ENCODE peak calls at places on chromosomes 2 and 18, in four cellular contexts. One of them, this sample, is unnamed.

GRCh38 chr2:218896501-218897393 is 16.1 kb downstream of the WNT10A start:
- DNase-seq in bronchial epithelial cell: peak
- DNase-seq in upper lobe of left lung: no peak
- DNase-seq in hepatocyte: peak
- DNase-seq in this sample: no peak

GRCh38 chr2:196696423-196697073 is 57.0 kb downstream of the CCDC150 start:
- DNase-seq in bronchial epithelial cell: peak
- DNase-seq in upper lobe of left lung: no peak
- DNase-seq in hepatocyte: peak
- DNase-seq in this sample: no peak

GRCh38 chr2:31263636-31264190 is 29.8 kb downstream of the EHD3 start:
- DNase-seq in bronchial epithelial cell: no peak
- DNase-seq in upper lobe of left lung: no peak
- DNase-seq in hepatocyte: no peak
- DNase-seq in this sample: no peak

GRCh38 chr18:77478619-77479018 is 229.0 kb downstream of the GALR1 start:
- DNase-seq in bronchial epithelial cell: no peak
- DNase-seq in upper lobe of left lung: peak
- DNase-seq in hepatocyte: no peak
- DNase-seq in this sample: no peak

GRCh38 chr2:96112501-96113366 is 3.6 kb downstream of the ADRA2B start:
- DNase-seq in bronchial epithelial cell: no peak
- DNase-seq in upper lobe of left lung: no peak
- DNase-seq in hepatocyte: no peak
- DNase-seq in this sample: no peak

GRCh38 chr2:96524482-96525210 is 11.9 kb upstream of the ARID5A start:
- DNase-seq in bronchial epithelial cell: no peak
- DNase-seq in upper lobe of left lung: no peak
- DNase-seq in hepatocyte: no peak
- DNase-seq in this sample: no peak

GRCh38 chr2:18445412-18446320 is 114.8 kb downstream of the RDH14 start:
- DNase-seq in bronchial epithelial cell: no peak
- DNase-seq in upper lobe of left lung: no peak
- DNase-seq in hepatocyte: no peak
- DNase-seq in this sample: no peak

GRCh38 chr2:16466133-16466820 is 199.4 kb downstream of the CYRIA start:
- DNase-seq in bronchial epithelial cell: no peak
- DNase-seq in upper lobe of left lung: no peak
- DNase-seq in hepatocyte: no peak
- DNase-seq in this sample: no peak

GRCh38 chr18:76336241-76336640 is 158.8 kb downstream of the ZNF516 start:
- DNase-seq in bronchial epithelial cell: no peak
- DNase-seq in upper lobe of left lung: no peak
- DNase-seq in hepatocyte: no peak
- DNase-seq in this sample: no peak

GRCh38 chr18:8617907-8618306 is 8.7 kb downstream of the RAB12 start:
- DNase-seq in bronchial epithelial cell: no peak
- DNase-seq in upper lobe of left lung: no peak
- DNase-seq in hepatocyte: no peak
- DNase-seq in this sample: no peak

GRCh38 chr2:222257645-222258044 is 41.2 kb downstream of the PAX3 start:
- DNase-seq in bronchial epithelial cell: no peak
- DNase-seq in upper lobe of left lung: no peak
- DNase-seq in hepatocyte: no peak
- DNase-seq in this sample: no peak

GRCh38 chr18:812673-813404 is 797 bp upstream of the YES1 start:
- DNase-seq in bronchial epithelial cell: peak
- DNase-seq in upper lobe of left lung: peak
- DNase-seq in hepatocyte: peak
- DNase-seq in this sample: no peak

GRCh38 chr18:21761471-21762115 is 21.0 kb downstream of the MIB1 start:
- DNase-seq in bronchial epithelial cell: no peak
- DNase-seq in upper lobe of left lung: no peak
- DNase-seq in hepatocyte: no peak
- DNase-seq in this sample: no peak

GRCh38 chr2:222651721-222652420 is 4.0 kb downstream of the FARSB start:
- DNase-seq in bronchial epithelial cell: no peak
- DNase-seq in upper lobe of left lung: no peak
- DNase-seq in hepatocyte: no peak
- DNase-seq in this sample: no peak

GRCh38 chr2:227052879-227053278 is 111.1 kb downstream of the COL4A4 start:
- DNase-seq in bronchial epithelial cell: no peak
- DNase-seq in upper lobe of left lung: no peak
- DNase-seq in hepatocyte: no peak
- DNase-seq in this sample: no peak

GRCh38 chr2:11071207-11071606 is 84.1 kb upstream of the SLC66A3 start:
- DNase-seq in bronchial epithelial cell: peak
- DNase-seq in upper lobe of left lung: peak
- DNase-seq in hepatocyte: peak
- DNase-seq in this sample: no peak

GRCh38 chr2:44935854-44936185 is 5.7 kb upstream of the SIX3 start:
- DNase-seq in bronchial epithelial cell: no peak
- DNase-seq in upper lobe of left lung: no peak
- DNase-seq in hepatocyte: no peak
- DNase-seq in this sample: no peak

GRCh38 chr2:96816836-96817702 is 1.0 kb downstream of the CNNM3 start:
- DNase-seq in bronchial epithelial cell: no peak
- DNase-seq in upper lobe of left lung: no peak
- DNase-seq in hepatocyte: no peak
- DNase-seq in this sample: no peak

GRCh38 chr2:19358242-19359020 is at the start of gene OSR1:
- DNase-seq in bronchial epithelial cell: peak
- DNase-seq in upper lobe of left lung: peak
- DNase-seq in hepatocyte: peak
- DNase-seq in this sample: peak

GRCh38 chr18:42758851-42759250 is 356.6 kb downstream of the RIT2 start:
- DNase-seq in bronchial epithelial cell: no peak
- DNase-seq in upper lobe of left lung: no peak
- DNase-seq in hepatocyte: no peak
- DNase-seq in this sample: no peak

GRCh38 chr18:23560186-23560585 is 26.1 kb downstream of the NPC1 start:
- DNase-seq in bronchial epithelial cell: no peak
- DNase-seq in upper lobe of left lung: no peak
- DNase-seq in hepatocyte: no peak
- DNase-seq in this sample: no peak

GRCh38 chr2:230564805-230565779 is 147.6 kb upstream of the CAB39 start:
- DNase-seq in bronchial epithelial cell: peak
- DNase-seq in upper lobe of left lung: no peak
- DNase-seq in hepatocyte: no peak
- DNase-seq in this sample: no peak

GRCh38 chr18:80200932-80201672 is 46.2 kb downstream of the PARD6G start:
- DNase-seq in bronchial epithelial cell: no peak
- DNase-seq in upper lobe of left lung: no peak
- DNase-seq in hepatocyte: no peak
- DNase-seq in this sample: no peak

GRCh38 chr18:71598374-71598773 is 945.8 kb downstream of the CBLN2 start:
- DNase-seq in bronchial epithelial cell: no peak
- DNase-seq in upper lobe of left lung: no peak
- DNase-seq in hepatocyte: no peak
- DNase-seq in this sample: no peak

GRCh38 chr2:9211496-9211895 is 4.9 kb downstream of the ASAP2 start:
- DNase-seq in bronchial epithelial cell: no peak
- DNase-seq in upper lobe of left lung: no peak
- DNase-seq in hepatocyte: no peak
- DNase-seq in this sample: no peak

GRCh38 chr2:128298846-128299507 is 19.7 kb downstream of the HS6ST1 start:
- DNase-seq in bronchial epithelial cell: no peak
- DNase-seq in upper lobe of left lung: no peak
- DNase-seq in hepatocyte: no peak
- DNase-seq in this sample: no peak

GRCh38 chr2:195633974-195634373 is 23.1 kb upstream of the SLC39A10 start:
- DNase-seq in bronchial epithelial cell: no peak
- DNase-seq in upper lobe of left lung: no peak
- DNase-seq in hepatocyte: no peak
- DNase-seq in this sample: no peak

GRCh38 chr2:218166791-218167190 is at the start of gene CXCR1:
- DNase-seq in bronchial epithelial cell: peak
- DNase-seq in upper lobe of left lung: peak
- DNase-seq in hepatocyte: no peak
- DNase-seq in this sample: no peak

GRCh38 chr2:85705680-85706039 is 11.5 kb downstream of the GNLY start:
- DNase-seq in bronchial epithelial cell: peak
- DNase-seq in upper lobe of left lung: peak
- DNase-seq in hepatocyte: peak
- DNase-seq in this sample: no peak

GRCh38 chr18:31261792-31262582 is 56.0 kb upstream of the DSG1 start:
- DNase-seq in bronchial epithelial cell: no peak
- DNase-seq in upper lobe of left lung: no peak
- DNase-seq in hepatocyte: peak
- DNase-seq in this sample: no peak

GRCh38 chr2:158153270-158154015 is 51.8 kb downstream of the UPP2 start:
- DNase-seq in bronchial epithelial cell: no peak
- DNase-seq in upper lobe of left lung: no peak
- DNase-seq in hepatocyte: no peak
- DNase-seq in this sample: no peak

GRCh38 chr2:122011493-122012270 is 256.2 kb downstream of the TSN start:
- DNase-seq in bronchial epithelial cell: no peak
- DNase-seq in upper lobe of left lung: no peak
- DNase-seq in hepatocyte: no peak
- DNase-seq in this sample: no peak

GRCh38 chr18:79609021-79609461 is 70.6 kb upstream of the CTDP1 start:
- DNase-seq in bronchial epithelial cell: no peak
- DNase-seq in upper lobe of left lung: no peak
- DNase-seq in hepatocyte: no peak
- DNase-seq in this sample: no peak

GRCh38 chr2:234111523-234111922 is 61.0 kb downstream of the SPP2 start:
- DNase-seq in bronchial epithelial cell: peak
- DNase-seq in upper lobe of left lung: no peak
- DNase-seq in hepatocyte: no peak
- DNase-seq in this sample: no peak

GRCh38 chr2:174717273-174717672 is 47.0 kb downstream of the CHRNA1 start:
- DNase-seq in bronchial epithelial cell: no peak
- DNase-seq in upper lobe of left lung: no peak
- DNase-seq in hepatocyte: no peak
- DNase-seq in this sample: no peak

DNA sequence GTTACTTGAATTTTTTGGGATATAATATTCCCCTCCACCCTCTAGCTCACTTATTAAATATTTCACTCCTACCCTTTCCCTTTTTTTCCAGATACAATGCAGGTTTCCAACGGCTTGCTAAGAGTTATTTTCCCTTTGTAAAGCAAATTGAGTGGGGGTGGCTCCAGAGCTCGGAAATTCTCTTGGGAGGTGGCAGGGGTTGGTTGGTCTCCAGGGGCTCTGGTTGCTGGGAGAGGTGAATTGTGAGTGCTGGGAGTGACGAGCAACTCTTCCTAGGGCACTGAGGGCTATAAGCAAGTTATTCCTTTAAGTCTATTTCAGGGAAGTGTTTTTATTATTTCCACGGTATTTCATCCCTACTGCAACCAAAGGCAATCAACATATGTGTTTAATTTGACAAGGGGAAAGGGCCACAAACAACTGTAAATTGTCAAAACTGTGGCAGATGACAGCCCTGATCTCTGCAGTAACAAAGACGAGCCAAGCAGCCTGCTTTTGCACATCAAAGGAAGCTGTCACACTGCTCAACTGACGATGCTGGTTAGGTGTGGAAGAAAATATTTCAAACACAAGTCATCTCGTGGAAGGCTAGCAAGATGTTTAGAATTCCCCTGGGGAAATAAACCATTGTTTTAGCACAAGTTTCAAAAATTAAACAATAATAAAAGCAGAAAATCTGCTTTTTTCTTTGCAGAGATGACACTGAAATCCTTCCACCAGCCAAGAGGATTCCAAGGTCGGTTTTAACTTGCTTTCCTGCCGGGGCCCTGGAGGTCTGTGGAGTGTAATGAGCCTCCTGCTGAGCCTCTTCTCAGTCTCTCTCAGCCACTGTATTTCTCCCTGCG is 34.8 kb upstream of the ASXL2 start:
- DNase-seq in bronchial epithelial cell: no peak
- DNase-seq in upper lobe of left lung: no peak
- DNase-seq in hepatocyte: no peak
- DNase-seq in this sample: no peak
- TF ChIP-seq CTCF in bronchial epithelial cell: no peak
- TF ChIP-seq CTCF in upper lobe of left lung: no peak
- TF ChIP-seq CTCF in hepatocyte: no peak
- TF ChIP-seq CTCF in this sample: no peak

DNA sequence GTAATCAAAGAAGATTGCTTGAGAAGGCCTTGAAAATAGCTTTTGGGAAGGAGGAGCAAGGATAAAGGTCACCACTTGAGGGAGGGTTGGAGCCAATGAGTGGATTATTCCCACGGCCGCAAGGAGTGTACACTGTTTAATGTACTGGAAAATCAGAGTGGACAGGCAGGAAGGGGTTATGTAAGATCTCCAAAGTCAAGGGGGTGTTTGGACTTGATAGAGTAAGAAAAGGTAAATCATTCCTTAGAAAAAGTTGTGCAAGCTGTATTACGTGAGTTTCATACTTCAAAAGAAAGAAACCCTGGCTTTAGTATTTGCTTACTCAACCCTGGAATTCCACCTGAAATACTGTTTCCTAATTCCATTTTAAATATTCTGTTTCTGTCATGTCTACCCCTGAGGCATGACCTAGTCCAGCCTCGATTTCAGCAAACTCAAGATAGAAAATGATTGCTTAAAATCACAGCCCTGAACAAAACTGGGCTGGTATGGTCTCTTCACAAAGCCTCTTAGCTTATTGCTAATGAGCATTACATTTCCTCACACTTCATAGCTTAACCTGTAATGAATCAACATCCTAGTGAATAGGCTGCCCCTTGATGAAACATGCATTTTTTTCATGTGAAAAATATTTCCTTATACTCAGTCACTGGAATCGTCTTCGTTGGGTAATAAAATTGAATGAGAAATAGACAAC is 1.1 kb downstream of the MREG start:
- DNase-seq in bronchial epithelial cell: peak
- DNase-seq in upper lobe of left lung: peak
- DNase-seq in hepatocyte: peak
- DNase-seq in this sample: no peak
- TF ChIP-seq CTCF in bronchial epithelial cell: peak
- TF ChIP-seq CTCF in upper lobe of left lung: no peak
- TF ChIP-seq CTCF in hepatocyte: no peak
- TF ChIP-seq CTCF in this sample: no peak

GRCh38 chr2:136932700-136933099 is 167.4 kb downstream of the THSD7B start:
- DNase-seq in bronchial epithelial cell: peak
- DNase-seq in upper lobe of left lung: no peak
- DNase-seq in hepatocyte: peak
- DNase-seq in this sample: peak
- TF ChIP-seq CTCF in bronchial epithelial cell: peak
- TF ChIP-seq CTCF in upper lobe of left lung: no peak
- TF ChIP-seq CTCF in hepatocyte: peak
- TF ChIP-seq CTCF in this sample: peak

GRCh38 chr2:126050991-126051736 is 604.8 kb upstream of the GYPC start:
- DNase-seq in bronchial epithelial cell: no peak
- DNase-seq in upper lobe of left lung: no peak
- DNase-seq in hepatocyte: no peak
- DNase-seq in this sample: no peak
- TF ChIP-seq CTCF in bronchial epithelial cell: no peak
- TF ChIP-seq CTCF in upper lobe of left lung: no peak
- TF ChIP-seq CTCF in hepatocyte: no peak
- TF ChIP-seq CTCF in this sample: no peak

GRCh38 chr2:165018207-165018606 is 62.9 kb upstream of the SLC38A11 start:
- DNase-seq in bronchial epithelial cell: no peak
- DNase-seq in upper lobe of left lung: no peak
- DNase-seq in hepatocyte: no peak
- DNase-seq in this sample: no peak
- TF ChIP-seq CTCF in bronchial epithelial cell: no peak
- TF ChIP-seq CTCF in upper lobe of left lung: no peak
- TF ChIP-seq CTCF in hepatocyte: no peak
- TF ChIP-seq CTCF in this sample: no peak

GRCh38 chr2:112020561-112020960 is 34.5 kb upstream of the TMEM87B start:
- DNase-seq in bronchial epithelial cell: no peak
- DNase-seq in upper lobe of left lung: no peak
- DNase-seq in hepatocyte: no peak
- DNase-seq in this sample: no peak
- TF ChIP-seq CTCF in bronchial epithelial cell: peak
- TF ChIP-seq CTCF in upper lobe of left lung: no peak
- TF ChIP-seq CTCF in hepatocyte: no peak
- TF ChIP-seq CTCF in this sample: peak